ENCODE peak calls at places on chromosome 16, in ten cellular contexts. One of them, this sample, is unnamed.

GRCh38 chr16:73058221-73058615 is 10.3 kb upstream of the ZFHX3 start:
- DNase-seq in adrenal gland: peak
- DNase-seq in cardiac muscle cell: peak
- DNase-seq in CD8-positive, alpha-beta memory T cell: no peak
- DNase-seq in GM06990: peak
- DNase-seq in HCT116: no peak
- DNase-seq in pancreas: peak
- DNase-seq in upper lobe of right lung: peak
- DNase-seq in neural progenitor cell: no peak
- DNase-seq in A549: no peak
- DNase-seq in this sample: peak

GRCh38 chr16:3761375-3762079 is 44.2 kb upstream of the TRAP1 start:
- DNase-seq in adrenal gland: no peak
- DNase-seq in cardiac muscle cell: no peak
- DNase-seq in CD8-positive, alpha-beta memory T cell: no peak
- DNase-seq in GM06990: no peak
- DNase-seq in HCT116: no peak
- DNase-seq in pancreas: no peak
- DNase-seq in upper lobe of right lung: no peak
- DNase-seq in neural progenitor cell: no peak
- DNase-seq in A549: no peak
- DNase-seq in this sample: no peak

GRCh38 chr16:22297871-22298733 is 893 bp downstream of the POLR3E start:
- DNase-seq in adrenal gland: peak
- DNase-seq in cardiac muscle cell: peak
- DNase-seq in CD8-positive, alpha-beta memory T cell: peak
- DNase-seq in GM06990: peak
- DNase-seq in HCT116: peak
- DNase-seq in pancreas: peak
- DNase-seq in upper lobe of right lung: no peak
- DNase-seq in neural progenitor cell: peak
- DNase-seq in A549: peak
- DNase-seq in this sample: peak

GRCh38 chr16:74650966-74651567 is 15.6 kb downstream of the RFWD3 start:
- DNase-seq in adrenal gland: no peak
- DNase-seq in cardiac muscle cell: peak
- DNase-seq in CD8-positive, alpha-beta memory T cell: no peak
- DNase-seq in GM06990: no peak
- DNase-seq in HCT116: peak
- DNase-seq in pancreas: no peak
- DNase-seq in upper lobe of right lung: no peak
- DNase-seq in neural progenitor cell: peak
- DNase-seq in A549: no peak
- DNase-seq in this sample: no peak

GRCh38 chr16:85690469-85691064 is 1.8 kb upstream of the GINS2 start:
- DNase-seq in adrenal gland: no peak
- DNase-seq in cardiac muscle cell: no peak
- DNase-seq in CD8-positive, alpha-beta memory T cell: no peak
- DNase-seq in GM06990: no peak
- DNase-seq in HCT116: no peak
- DNase-seq in pancreas: no peak
- DNase-seq in upper lobe of right lung: no peak
- DNase-seq in neural progenitor cell: no peak
- DNase-seq in A549: no peak
- DNase-seq in this sample: no peak

GRCh38 chr16:5504028-5504758 is 406.6 kb upstream of the EEF2KMT start:
- DNase-seq in adrenal gland: no peak
- DNase-seq in cardiac muscle cell: no peak
- DNase-seq in CD8-positive, alpha-beta memory T cell: no peak
- DNase-seq in GM06990: no peak
- DNase-seq in HCT116: no peak
- DNase-seq in pancreas: no peak
- DNase-seq in upper lobe of right lung: no peak
- DNase-seq in neural progenitor cell: no peak
- DNase-seq in A549: no peak
- DNase-seq in this sample: no peak

GRCh38 chr16:23434380-23434779 is 18.6 kb downstream of the COG7 start:
- DNase-seq in adrenal gland: no peak
- DNase-seq in cardiac muscle cell: peak
- DNase-seq in CD8-positive, alpha-beta memory T cell: no peak
- DNase-seq in GM06990: peak
- DNase-seq in HCT116: peak
- DNase-seq in pancreas: peak
- DNase-seq in upper lobe of right lung: no peak
- DNase-seq in neural progenitor cell: peak
- DNase-seq in A549: peak
- DNase-seq in this sample: peak

GRCh38 chr16:4529085-4530060 is 9.2 kb downstream of the CDIP1 start:
- DNase-seq in adrenal gland: no peak
- DNase-seq in cardiac muscle cell: peak
- DNase-seq in CD8-positive, alpha-beta memory T cell: no peak
- DNase-seq in GM06990: no peak
- DNase-seq in HCT116: no peak
- DNase-seq in pancreas: peak
- DNase-seq in upper lobe of right lung: no peak
- DNase-seq in neural progenitor cell: peak
- DNase-seq in A549: no peak
- DNase-seq in this sample: peak

GRCh38 chr16:78437352-78437968 is 338.0 kb downstream of the WWOX start:
- DNase-seq in adrenal gland: peak
- DNase-seq in cardiac muscle cell: peak
- DNase-seq in CD8-positive, alpha-beta memory T cell: peak
- DNase-seq in GM06990: no peak
- DNase-seq in HCT116: no peak
- DNase-seq in pancreas: peak
- DNase-seq in upper lobe of right lung: no peak
- DNase-seq in neural progenitor cell: peak
- DNase-seq in A549: peak
- DNase-seq in this sample: peak

GRCh38 chr16:14249291-14250032 is 178.3 kb downstream of the MRTFB start:
- DNase-seq in adrenal gland: peak
- DNase-seq in cardiac muscle cell: peak
- DNase-seq in CD8-positive, alpha-beta memory T cell: peak
- DNase-seq in GM06990: no peak
- DNase-seq in HCT116: peak
- DNase-seq in pancreas: no peak
- DNase-seq in upper lobe of right lung: no peak
- DNase-seq in neural progenitor cell: peak
- DNase-seq in A549: peak
- DNase-seq in this sample: peak

GRCh38 chr16:85176541-85177447 is 64.5 kb upstream of the CIBAR2 start:
- DNase-seq in adrenal gland: no peak
- DNase-seq in cardiac muscle cell: no peak
- DNase-seq in CD8-positive, alpha-beta memory T cell: no peak
- DNase-seq in GM06990: no peak
- DNase-seq in HCT116: no peak
- DNase-seq in pancreas: no peak
- DNase-seq in upper lobe of right lung: no peak
- DNase-seq in neural progenitor cell: no peak
- DNase-seq in A549: no peak
- DNase-seq in this sample: no peak

GRCh38 chr16:46991729-46992704 is 18.5 kb upstream of the DNAJA2 start:
- DNase-seq in adrenal gland: no peak
- DNase-seq in cardiac muscle cell: no peak
- DNase-seq in CD8-positive, alpha-beta memory T cell: no peak
- DNase-seq in GM06990: no peak
- DNase-seq in HCT116: no peak
- DNase-seq in pancreas: no peak
- DNase-seq in upper lobe of right lung: no peak
- DNase-seq in neural progenitor cell: no peak
- DNase-seq in A549: no peak
- DNase-seq in this sample: no peak

GRCh38 chr16:27326738-27327585 is 13.2 kb downstream of the IL4R start:
- DNase-seq in adrenal gland: peak
- DNase-seq in cardiac muscle cell: peak
- DNase-seq in CD8-positive, alpha-beta memory T cell: no peak
- DNase-seq in GM06990: peak
- DNase-seq in HCT116: peak
- DNase-seq in pancreas: peak
- DNase-seq in upper lobe of right lung: peak
- DNase-seq in neural progenitor cell: peak
- DNase-seq in A549: peak
- DNase-seq in this sample: peak

DNA sequence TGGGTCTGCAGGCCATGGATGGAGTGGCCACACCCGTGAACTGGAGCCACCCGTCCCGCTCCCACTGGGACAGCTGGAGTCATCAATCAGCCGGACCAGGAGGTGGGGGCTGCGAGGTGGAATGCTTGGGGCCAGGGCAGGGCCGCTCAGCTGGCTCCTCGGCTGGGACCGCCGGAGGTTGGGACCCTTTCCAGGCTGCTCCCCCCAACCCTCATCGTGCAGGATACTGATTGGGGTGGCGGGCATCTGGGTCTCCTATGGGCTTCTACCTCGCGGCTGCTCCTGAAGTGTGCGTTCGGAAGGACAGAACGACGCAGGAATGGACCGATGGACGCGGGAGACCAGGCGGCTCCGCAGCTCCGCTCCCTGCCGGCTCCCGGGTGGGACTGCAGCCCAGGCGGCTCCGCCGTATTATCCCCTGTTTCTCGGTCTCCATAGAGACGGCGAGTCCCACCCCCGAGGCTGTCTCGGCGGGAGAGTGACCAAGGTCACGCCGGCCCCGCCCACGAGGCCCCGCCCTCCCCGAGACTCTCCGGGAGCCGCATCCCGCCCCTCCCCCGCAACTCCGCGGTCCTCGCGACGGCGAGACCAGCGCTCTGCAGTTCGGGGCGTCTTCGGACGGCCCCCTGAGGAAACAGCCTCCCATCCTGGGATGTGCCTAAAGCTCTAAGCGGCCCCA is at the start of gene TPPP3:
- DNase-seq in adrenal gland: peak
- DNase-seq in cardiac muscle cell: peak
- DNase-seq in CD8-positive, alpha-beta memory T cell: peak
- DNase-seq in GM06990: no peak
- DNase-seq in HCT116: no peak
- DNase-seq in pancreas: peak
- DNase-seq in upper lobe of right lung: peak
- DNase-seq in neural progenitor cell: peak
- DNase-seq in A549: peak
- DNase-seq in this sample: peak
- H3K4me3 ChIP-seq in adrenal gland: no peak
- H3K4me3 ChIP-seq in cardiac muscle cell: peak
- H3K4me3 ChIP-seq in CD8-positive, alpha-beta memory T cell: no peak
- H3K4me3 ChIP-seq in GM06990: no peak
- H3K4me3 ChIP-seq in HCT116: no peak
- H3K4me3 ChIP-seq in pancreas: peak
- H3K4me3 ChIP-seq in upper lobe of right lung: peak
- H3K4me3 ChIP-seq in neural progenitor cell: peak
- H3K4me3 ChIP-seq in A549: peak
- H3K4me3 ChIP-seq in this sample: no peak

GRCh38 chr16:67248401-67249177 is at the start of gene SLC9A5:
- DNase-seq in adrenal gland: peak
- DNase-seq in cardiac muscle cell: peak
- DNase-seq in CD8-positive, alpha-beta memory T cell: peak
- DNase-seq in GM06990: peak
- DNase-seq in HCT116: no peak
- DNase-seq in pancreas: no peak
- DNase-seq in upper lobe of right lung: peak
- DNase-seq in neural progenitor cell: peak
- DNase-seq in A549: no peak
- DNase-seq in this sample: peak
- H3K4me3 ChIP-seq in adrenal gland: peak
- H3K4me3 ChIP-seq in cardiac muscle cell: peak
- H3K4me3 ChIP-seq in CD8-positive, alpha-beta memory T cell: peak
- H3K4me3 ChIP-seq in GM06990: peak
- H3K4me3 ChIP-seq in HCT116: peak
- H3K4me3 ChIP-seq in pancreas: peak
- H3K4me3 ChIP-seq in upper lobe of right lung: peak
- H3K4me3 ChIP-seq in neural progenitor cell: peak
- H3K4me3 ChIP-seq in A549: peak
- H3K4me3 ChIP-seq in this sample: peak

GRCh38 chr16:88983157-88983556 is 6.2 kb upstream of the CBFA2T3 start:
- DNase-seq in adrenal gland: no peak
- DNase-seq in cardiac muscle cell: no peak
- DNase-seq in CD8-positive, alpha-beta memory T cell: no peak
- DNase-seq in GM06990: peak
- DNase-seq in HCT116: no peak
- DNase-seq in pancreas: no peak
- DNase-seq in upper lobe of right lung: no peak
- DNase-seq in neural progenitor cell: no peak
- DNase-seq in A549: no peak
- DNase-seq in this sample: no peak

GRCh38 chr16:88985521-88985920 is 8.5 kb upstream of the CBFA2T3 start:
- DNase-seq in adrenal gland: no peak
- DNase-seq in cardiac muscle cell: no peak
- DNase-seq in CD8-positive, alpha-beta memory T cell: no peak
- DNase-seq in GM06990: no peak
- DNase-seq in HCT116: no peak
- DNase-seq in pancreas: no peak
- DNase-seq in upper lobe of right lung: no peak
- DNase-seq in neural progenitor cell: no peak
- DNase-seq in A549: no peak
- DNase-seq in this sample: no peak

GRCh38 chr16:88979616-88980015 is 2.6 kb upstream of the CBFA2T3 start:
- DNase-seq in adrenal gland: no peak
- DNase-seq in cardiac muscle cell: no peak
- DNase-seq in CD8-positive, alpha-beta memory T cell: no peak
- DNase-seq in GM06990: no peak
- DNase-seq in HCT116: no peak
- DNase-seq in pancreas: no peak
- DNase-seq in upper lobe of right lung: no peak
- DNase-seq in neural progenitor cell: no peak
- DNase-seq in A549: no peak
- DNase-seq in this sample: no peak

GRCh38 chr16:88982286-88983084 is 5.5 kb upstream of the CBFA2T3 start:
- DNase-seq in adrenal gland: no peak
- DNase-seq in cardiac muscle cell: no peak
- DNase-seq in CD8-positive, alpha-beta memory T cell: no peak
- DNase-seq in GM06990: no peak
- DNase-seq in HCT116: no peak
- DNase-seq in pancreas: no peak
- DNase-seq in upper lobe of right lung: no peak
- DNase-seq in neural progenitor cell: no peak
- DNase-seq in A549: no peak
- DNase-seq in this sample: no peak

GRCh38 chr16:88983771-88984687 is 7.0 kb upstream of the CBFA2T3 start:
- DNase-seq in adrenal gland: no peak
- DNase-seq in cardiac muscle cell: no peak
- DNase-seq in CD8-positive, alpha-beta memory T cell: no peak
- DNase-seq in GM06990: peak
- DNase-seq in HCT116: no peak
- DNase-seq in pancreas: no peak
- DNase-seq in upper lobe of right lung: no peak
- DNase-seq in neural progenitor cell: no peak
- DNase-seq in A549: no peak
- DNase-seq in this sample: peak
- H3K4me3 ChIP-seq in adrenal gland: no peak
- H3K4me3 ChIP-seq in cardiac muscle cell: no peak
- H3K4me3 ChIP-seq in CD8-positive, alpha-beta memory T cell: no peak
- H3K4me3 ChIP-seq in GM06990: no peak
- H3K4me3 ChIP-seq in HCT116: no peak
- H3K4me3 ChIP-seq in pancreas: no peak
- H3K4me3 ChIP-seq in upper lobe of right lung: no peak
- H3K4me3 ChIP-seq in neural progenitor cell: no peak
- H3K4me3 ChIP-seq in A549: no peak
- H3K4me3 ChIP-seq in this sample: peak

DNA sequence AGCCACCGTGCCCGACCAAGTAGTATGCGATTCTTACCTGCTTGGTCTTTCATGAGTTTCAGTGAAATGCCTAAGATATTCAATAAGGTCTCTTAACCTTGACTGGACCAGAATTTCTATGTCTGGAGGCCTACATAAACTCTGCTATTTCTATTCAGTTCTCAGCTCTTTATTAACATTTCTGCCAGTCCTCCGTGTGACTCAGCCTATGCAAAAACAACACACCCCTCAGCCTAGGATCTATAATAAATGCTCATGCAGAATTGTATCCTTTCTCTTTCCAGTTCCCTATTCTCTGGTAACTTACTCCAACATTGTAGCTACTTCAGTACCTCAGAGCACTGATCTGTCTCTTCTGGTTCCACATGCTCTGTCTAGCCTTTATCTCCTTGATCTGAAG is 1507.4 kb downstream of the CDH11 start:
- DNase-seq in adrenal gland: no peak
- DNase-seq in cardiac muscle cell: no peak
- DNase-seq in CD8-positive, alpha-beta memory T cell: no peak
- DNase-seq in GM06990: no peak
- DNase-seq in HCT116: no peak
- DNase-seq in pancreas: no peak
- DNase-seq in upper lobe of right lung: no peak
- DNase-seq in neural progenitor cell: no peak
- DNase-seq in A549: no peak
- DNase-seq in this sample: no peak
- H3K4me3 ChIP-seq in adrenal gland: no peak
- H3K4me3 ChIP-seq in cardiac muscle cell: no peak
- H3K4me3 ChIP-seq in CD8-positive, alpha-beta memory T cell: no peak
- H3K4me3 ChIP-seq in GM06990: no peak
- H3K4me3 ChIP-seq in HCT116: no peak
- H3K4me3 ChIP-seq in pancreas: no peak
- H3K4me3 ChIP-seq in upper lobe of right lung: no peak
- H3K4me3 ChIP-seq in neural progenitor cell: no peak
- H3K4me3 ChIP-seq in A549: no peak
- H3K4me3 ChIP-seq in this sample: no peak

This sample was measured in GM12865.